ENCODE peak calls at places on chromosome 10, in eight cellular contexts. N, P, V, B, Q, X, K and J are unnamed samples.

GRCh38 chr10:81564143-81564542 is 310.9 kb upstream of the NRG3 start:
- ATAC-seq in X (no peak), B (no peak), V (no peak), K (no peak), N (no peak), P (no peak), Q (no peak), J (no peak)

GRCh38 chr10:11175823-11176243 is 158.2 kb downstream of the CELF2 start:
- ATAC-seq in N (no peak), V (no peak), K (no peak), P (no peak), B (peak; percentile 57), X (no peak), Q (peak; percentile 63), J (peak; percentile 19)

GRCh38 chr10:68837626-68838322 is 10.4 kb downstream of the STOX1 start:
- ATAC-seq in N (no peak), Q (no peak), V (no peak), X (no peak), P (no peak), K (no peak), B (no peak), J (no peak)

GRCh38 chr10:126736737-126737136 is 66.2 kb upstream of the C10orf90 start:
- ATAC-seq in Q (peak; percentile 54), N (no peak), V (no peak), B (no peak), K (no peak), P (no peak), X (no peak), J (no peak)

GRCh38 chr10:76393875-76394706 is 962.7 kb downstream of the LRMDA start:
- ATAC-seq in N (no peak), P (no peak), B (no peak), V (no peak), K (no peak), Q (no peak), X (no peak), J (no peak)

GRCh38 chr10:112957589-112958202 is 7.6 kb downstream of the TCF7L2 start:
- ATAC-seq in P (peak; percentile 4), X (no peak), K (peak; percentile 61), Q (no peak), V (peak; percentile 9), B (no peak), N (peak; percentile 12), J (no peak)

GRCh38 chr10:125153693-125154490 is 6.5 kb downstream of the CTBP2 start:
- ATAC-seq in N (no peak), V (no peak), K (no peak), Q (no peak), X (no peak), B (no peak), P (peak; percentile 54), J (no peak)

GRCh38 chr10:125795111-125795510 is 19.5 kb upstream of the MMP21 start:
- ATAC-seq in B (no peak), V (no peak), N (no peak), Q (no peak), P (no peak), X (no peak), K (no peak), J (no peak)

GRCh38 chr10:3901370-3901769 is 116.4 kb upstream of the KLF6 start:
- ATAC-seq in X (no peak), V (no peak), P (no peak), N (no peak), K (no peak), Q (no peak), B (peak; percentile 2), J (no peak)

GRCh38 chr10:86922553-86922961 is 34.9 kb downstream of the MMRN2 start:
- ATAC-seq in Q (peak; percentile 24), K (no peak), B (no peak), X (peak; percentile 48), N (no peak), V (no peak), P (no peak), J (peak; percentile 75)

GRCh38 chr10:117228210-117228609 is 12.7 kb upstream of the SLC18A2 start:
- ATAC-seq in N (no peak), K (no peak), V (no peak), P (no peak), Q (no peak), X (no peak), B (no peak), J (no peak)

GRCh38 chr10:125146791-125147604 is 13.4 kb downstream of the CTBP2 start:
- ATAC-seq in N (no peak), P (peak; percentile 14), K (no peak), Q (peak; percentile 25), B (no peak), V (no peak), X (no peak), J (peak; percentile 57)

GRCh38 chr10:82228701-82229100 is 353.7 kb downstream of the NRG3 start:
- ATAC-seq in Q (no peak), P (no peak), X (no peak), N (no peak), B (no peak), K (no peak), V (no peak), J (no peak)

GRCh38 chr10:114188876-114189275 is 9.7 kb downstream of the TDRD1 start:
- ATAC-seq in V (no peak), X (no peak), Q (no peak), B (no peak), K (no peak), P (no peak), N (no peak), J (no peak)

GRCh38 chr10:77386365-77386764 is 251.2 kb downstream of the KCNMA1 start:
- ATAC-seq in N (no peak), B (no peak), V (no peak), K (no peak), Q (no peak), P (no peak), X (no peak), J (no peak)

GRCh38 chr10:84890701-84891100 is 562.3 kb downstream of the CCSER2 start:
- ATAC-seq in X (no peak), V (no peak), K (no peak), B (no peak), P (no peak), N (no peak), Q (no peak), J (no peak)

GRCh38 chr10:34024708-34025425 is 690.4 kb upstream of the NRP1 start:
- ATAC-seq in P (no peak), N (peak; percentile 80), K (no peak), B (no peak), X (no peak), V (peak; percentile 45), Q (no peak), J (peak; percentile 35)

GRCh38 chr10:34018129-34018528 is 683.7 kb upstream of the NRP1 start:
- ATAC-seq in N (no peak), K (peak; percentile 26), X (no peak), V (no peak), B (peak; percentile 81), P (no peak), Q (no peak), J (no peak)

GRCh38 chr10:34018811-34019210 is 684.3 kb upstream of the NRP1 start:
- ATAC-seq in P (no peak), N (peak; percentile 67), V (no peak), K (no peak), X (no peak), B (peak; percentile 65), Q (no peak), J (no peak)

GRCh38 chr10:34017281-34017680 is 682.8 kb upstream of the NRP1 start:
- ATAC-seq in X (peak; percentile 41), K (peak; percentile 66), N (peak; percentile 84), V (peak; percentile 96), B (peak; percentile 31), P (no peak), Q (no peak), J (no peak)

GRCh38 chr10:34022195-34022594 is 687.7 kb upstream of the NRP1 start:
- ATAC-seq in K (no peak), B (peak; percentile 63), X (no peak), V (no peak), P (no peak), Q (no peak), N (no peak), J (no peak)
- TF ChIP-seq POLR2AphosphoS5 in K (no peak), B (no peak), X (no peak), V (no peak), P (no peak), Q (no peak), N (no peak), J (no peak)

GRCh38 chr10:100755821-100756220 is 10.4 kb downstream of the PAX2 start:
- ATAC-seq in B (no peak), V (no peak), Q (no peak), P (no peak), X (no peak), K (no peak), N (no peak), J (no peak)
- TF ChIP-seq POLR2AphosphoS5 in B (no peak), V (no peak), Q (no peak), P (no peak), X (no peak), K (no peak), N (no peak), J (no peak)

GRCh38 chr10:72087969-72088878 is at the start of gene SPOCK2:
- ATAC-seq in P (no peak), X (peak; percentile 27), B (peak; percentile 48), K (no peak), N (no peak), Q (peak; percentile 46), V (peak; percentile 19), J (no peak)

GRCh38 chr10:72086466-72087391 is 1.6 kb downstream of the SPOCK2 start:
- ATAC-seq in K (peak; percentile 28), P (no peak), Q (peak; percentile 25), V (peak; percentile 59), X (peak; percentile 76), N (no peak), B (no peak), J (no peak)

GRCh38 chr10:72085864-72086465 is 2.4 kb downstream of the SPOCK2 start:
- ATAC-seq in X (no peak), V (no peak), N (no peak), B (no peak), Q (no peak), P (no peak), K (no peak), J (no peak)

GRCh38 chr10:72088879-72089585 is 681 bp upstream of the SPOCK2 start:
- ATAC-seq in P (no peak), B (no peak), K (peak; percentile 46), X (peak; percentile 49), Q (peak; percentile 40), N (no peak), V (peak; percentile 37), J (no peak)

DNA sequence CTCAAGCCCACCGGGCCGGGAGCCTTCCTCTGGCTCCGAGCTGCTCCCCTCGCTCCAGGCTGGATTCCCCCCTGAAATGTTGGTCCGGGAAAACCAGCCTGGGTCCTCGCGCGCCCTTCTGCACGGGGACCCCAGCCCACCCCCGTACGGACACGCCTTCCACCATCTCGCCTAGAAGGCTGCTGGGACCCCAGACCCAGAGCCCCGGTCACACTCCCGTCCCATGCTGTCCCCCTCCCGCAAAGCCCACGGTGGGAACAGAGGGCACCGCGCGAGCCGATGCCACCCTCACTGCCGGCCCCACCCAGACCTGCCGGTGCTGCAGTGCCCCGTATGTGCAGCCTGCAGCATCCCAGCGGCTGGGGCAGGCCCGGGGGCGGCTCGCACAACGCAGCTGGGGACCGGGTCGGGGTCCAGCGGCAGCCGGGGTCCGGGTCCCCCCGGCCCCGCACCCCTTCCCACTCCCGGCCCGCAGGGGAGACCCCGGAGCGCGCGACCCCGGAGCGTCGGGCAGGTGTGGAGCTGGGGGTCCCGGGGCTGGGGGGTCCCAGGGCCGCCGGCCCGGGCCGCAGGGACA is 871 bp downstream of the SPOCK2 start:
- ATAC-seq in P (no peak), Q (peak; percentile 45), N (no peak), V (peak; percentile 44), K (no peak), X (peak; percentile 52), B (peak; percentile 51), J (no peak)
- TF ChIP-seq POLR2AphosphoS5 in P (no peak), Q (no peak), N (no peak), V (no peak), K (no peak), X (no peak), B (no peak), J (no peak)

GRCh38 chr10:5515948-5516761 is 8.6 kb upstream of the CALML3 start:
- ATAC-seq in K (peak; percentile 18), P (no peak), B (no peak), N (no peak), X (peak; percentile 50), V (no peak), Q (no peak), J (no peak)
- TF ChIP-seq POLR2AphosphoS5 in K (no peak), P (no peak), B (no peak), N (no peak), X (no peak), V (no peak), Q (no peak), J (no peak)